ENCODE peak calls at places on chromosomes 5 and 9, in ten cellular contexts. E is HT1080, U is putamen, I is T follicular helper cell, T is BE2C, R is ELF-1, F is NCI-H1105, M is posterior vena cava, W is hepatic stellate cell, D is neural progenitor cell. H is an unnamed sample.

GRCh38 chr5:118777468-118777746 is 210.9 kb downstream of the DTWD2 start:
- DNase-seq in D (no peak), F (no peak), R (no peak), U (no peak), I (no peak), W (no peak), M (no peak), E (no peak), T (no peak), H (no peak)

GRCh38 chr5:10704949-10705621 is 55.9 kb downstream of the DAP start:
- DNase-seq in E (peak), T (no peak), I (no peak), F (no peak), W (peak), U (no peak), D (no peak), M (no peak), R (no peak), H (no peak)

GRCh38 chr9:115943591-115944165 is 209.9 kb upstream of the PAPPA start:
- DNase-seq in U (no peak), R (no peak), W (no peak), M (no peak), D (no peak), T (no peak), E (no peak), F (no peak), I (no peak), H (no peak)

GRCh38 chr5:166594552-166594951 is 1696.9 kb upstream of the WWC1 start:
- DNase-seq in E (no peak), D (no peak), F (no peak), T (no peak), U (no peak), R (no peak), M (no peak), I (no peak), W (no peak), H (no peak)

GRCh38 chr9:32587901-32588300 is 14.9 kb upstream of the NDUFB6 start:
- DNase-seq in T (no peak), M (no peak), U (no peak), I (no peak), F (no peak), W (no peak), E (peak), R (no peak), D (no peak), H (no peak)

GRCh38 chr5:74072646-74073045 is 446.6 kb downstream of the ARHGEF28 start:
- DNase-seq in M (no peak), R (no peak), T (no peak), W (no peak), F (no peak), U (no peak), I (no peak), E (no peak), D (no peak), H (no peak)

GRCh38 chr5:1063661-1064382 is 48.0 kb downstream of the SLC12A7 start:
- DNase-seq in U (no peak), E (no peak), I (no peak), D (no peak), M (no peak), R (no peak), W (no peak), T (no peak), F (no peak), H (no peak)

GRCh38 chr5:74641014-74641777 is 668 bp upstream of the ENC1 start:
- DNase-seq in T (peak), M (peak), E (no peak), R (peak), F (no peak), U (peak), I (no peak), D (peak), W (peak), H (peak)

GRCh38 chr5:88203977-88204735 is 64.5 kb downstream of the TMEM161B start:
- DNase-seq in F (no peak), I (peak), D (peak), T (no peak), M (no peak), U (peak), E (no peak), W (peak), R (no peak), H (peak)

GRCh38 chr5:65861830-65862241 is 64.5 kb upstream of the ERBIN start:
- DNase-seq in R (no peak), E (peak), I (no peak), D (no peak), U (no peak), M (no peak), F (no peak), T (no peak), W (peak), H (no peak)

GRCh38 chr5:82405166-82405565 is 127.0 kb upstream of the RPS23 start:
- DNase-seq in R (no peak), W (no peak), I (no peak), T (no peak), D (no peak), M (no peak), E (peak), U (no peak), F (no peak), H (peak)

GRCh38 chr5:177071671-177072385 is 14.9 kb upstream of the FGFR4 start:
- DNase-seq in U (peak), E (peak), W (peak), M (no peak), F (peak), T (peak), D (peak), R (peak), I (peak), H (peak)

GRCh38 chr5:36875051-36875788 is 1.3 kb upstream of the NIPBL start:
- DNase-seq in I (peak), E (peak), D (peak), F (peak), U (peak), T (peak), R (peak), M (peak), W (peak), H (peak)

GRCh38 chr9:124255222-124255621 is 2.5 kb upstream of the NEK6 start:
- DNase-seq in I (no peak), R (no peak), W (no peak), M (no peak), F (no peak), T (no peak), D (no peak), E (no peak), U (no peak), H (no peak)

GRCh38 chr9:93290495-93291434 is 106.8 kb downstream of the WNK2 start:
- DNase-seq in I (no peak), R (no peak), E (no peak), W (no peak), U (no peak), M (no peak), F (no peak), D (no peak), T (no peak), H (no peak)

GRCh38 chr9:79572891-79573696 is 1.3 kb downstream of the TLE4 start:
- DNase-seq in M (peak), T (peak), D (peak), F (no peak), I (peak), U (no peak), R (peak), W (peak), E (no peak), H (no peak)

GRCh38 chr9:113899205-113899604 is 23.1 kb downstream of the ZNF618 start:
- DNase-seq in E (no peak), I (no peak), F (no peak), W (no peak), M (no peak), U (no peak), T (no peak), D (no peak), R (no peak), H (no peak)

GRCh38 chr9:137703842-137704508 is 85.2 kb downstream of the EHMT1 start:
- DNase-seq in E (no peak), W (no peak), T (no peak), F (no peak), U (no peak), R (no peak), M (no peak), D (no peak), I (no peak), H (peak)

GRCh38 chr5:62029303-62029702 is 276.7 kb upstream of the KIF2A start:
- DNase-seq in W (no peak), U (no peak), M (no peak), D (no peak), R (no peak), T (no peak), I (no peak), E (peak), F (no peak), H (no peak)

GRCh38 chr5:67156976-67157583 is 39.5 kb downstream of the CD180 start:
- DNase-seq in U (no peak), T (peak), W (no peak), F (peak), I (peak), D (peak), E (peak), R (peak), M (no peak), H (peak)

GRCh38 chr5:111667128-111667756 is 89.8 kb downstream of the NREP start:
- DNase-seq in T (no peak), E (no peak), W (no peak), M (no peak), F (no peak), U (no peak), D (no peak), R (no peak), I (no peak), H (no peak)

GRCh38 chr5:32017638-32018429 is 156.3 kb downstream of the GOLPH3 start:
- DNase-seq in I (no peak), F (no peak), R (peak), D (no peak), M (no peak), T (no peak), E (no peak), U (no peak), W (no peak), H (no peak)

GRCh38 chr9:83544002-83544698 is 5.9 kb upstream of the FRMD3 start:
- DNase-seq in T (peak), D (peak), I (no peak), U (no peak), M (no peak), W (peak), E (peak), R (peak), F (peak), H (peak)

GRCh38 chr9:94156549-94157407 is 72.5 kb downstream of the PTPDC1 start:
- DNase-seq in M (no peak), U (peak), W (no peak), E (peak), R (no peak), F (peak), I (no peak), D (no peak), T (peak), H (peak)

GRCh38 chr9:89734561-89734960 is 129.7 kb downstream of the GADD45G start:
- DNase-seq in U (no peak), W (no peak), M (peak), I (no peak), E (no peak), F (no peak), T (no peak), R (no peak), D (no peak), H (no peak)